ENCODE peak calls at places on chromosome 17, in four cellular contexts. J is fibroblast of lung, Y is HEK293T, Z is cardiac fibroblast. B is an unnamed sample.

GRCh38 chr17:80758793-80759673 is 214.4 kb downstream of the RPTOR start:
- DNase-seq in J (peak), Y (no peak), Z (no peak), B (no peak)

GRCh38 chr17:35797370-35797769 is 1.9 kb upstream of the MMP28 start:
- DNase-seq in J (no peak), Y (no peak), Z (no peak), B (no peak)

GRCh38 chr17:27958708-27959381 is 65.7 kb upstream of the LYRM9 start:
- DNase-seq in J (no peak), Y (no peak), Z (no peak), B (no peak)

GRCh38 chr17:8073627-8074485 is 13.7 kb downstream of the ALOX12B start:
- DNase-seq in J (peak), Y (peak), Z (peak), B (peak)

GRCh38 chr17:61478790-61479492 is 26.7 kb downstream of the TBX4 start:
- DNase-seq in J (no peak), Y (no peak), Z (no peak), B (no peak)

GRCh38 chr17:54968954-54969400 is 412 bp downstream of the STXBP4 start:
- DNase-seq in J (peak), Y (peak), Z (peak), B (peak)

GRCh38 chr17:54920819-54921218 is 20.2 kb downstream of the TOM1L1 start:
- DNase-seq in J (no peak), Y (no peak), Z (no peak), B (no peak)

GRCh38 chr17:77420804-77421634 is 280.2 kb downstream of the SEC14L1 start:
- DNase-seq in J (peak), Y (peak), Z (peak), B (peak)

GRCh38 chr17:58965221-58965620 is 141.5 kb downstream of the TRIM37 start:
- DNase-seq in J (peak), Y (no peak), Z (peak), B (no peak)

GRCh38 chr17:4625181-4625601 is 16.3 kb downstream of the ALOX15 start:
- DNase-seq in J (peak), Y (no peak), Z (peak), B (no peak)

GRCh38 chr17:39678340-39679116 is 9.3 kb downstream of the PGAP3 start:
- DNase-seq in J (no peak), Y (no peak), Z (no peak), B (no peak)

GRCh38 chr17:65243838-65244237 is 106.7 kb downstream of the RGS9 start:
- DNase-seq in J (peak), Y (peak), Z (peak), B (no peak)

GRCh38 chr17:8959312-8959918 is 6.1 kb downstream of the PIK3R5 start:
- DNase-seq in J (no peak), Y (no peak), Z (no peak), B (no peak)

GRCh38 chr17:3692346-3692745 is 3.6 kb downstream of the P2RX5 start:
- DNase-seq in J (no peak), Y (no peak), Z (no peak), B (no peak)

GRCh38 chr17:68096111-68096510 is 60.6 kb downstream of the KPNA2 start:
- DNase-seq in J (no peak), Y (no peak), Z (no peak), B (no peak)

GRCh38 chr17:34201767-34202166 is 53.3 kb upstream of the CCL2 start:
- DNase-seq in J (no peak), Y (no peak), Z (no peak), B (no peak)

GRCh38 chr17:43540821-43541674 is 5.1 kb downstream of the ETV4 start:
- DNase-seq in J (peak), Y (no peak), Z (peak), B (no peak)

GRCh38 chr17:80892019-80892855 is 99.4 kb upstream of the CHMP6 start:
- DNase-seq in J (peak), Y (peak), Z (peak), B (no peak)

GRCh38 chr17:68588362-68588761 is 12.8 kb downstream of the FAM20A start:
- DNase-seq in J (no peak), Y (no peak), Z (no peak), B (no peak)